ENCODE peak calls at places on chromosome 18, in seven cellular contexts. L is GM12878, A is SK-N-SH, Z is HCT116, G is K562, N is H1, S is HepG2. W is an unnamed sample.

GRCh38 chr18:24014062-24014985 is at the start of gene TTC39C:
- DNase-seq in L (no peak), A (peak; percentile 91), Z (peak; percentile 13), G (peak; percentile 73), N (no peak), S (no peak), W (peak; percentile 75)

GRCh38 chr18:23970161-23971153 is 44.1 kb upstream of the TTC39C start:
- DNase-seq in L (peak; percentile 42), A (no peak), Z (no peak), G (no peak), N (no peak), S (no peak), W (no peak)

GRCh38 chr18:63457987-63458386 is 18.8 kb upstream of the SERPINB5 start:
- DNase-seq in L (no peak), A (no peak), Z (no peak), G (no peak), N (no peak), S (no peak), W (no peak)

GRCh38 chr18:21735452-21736015 is 5.1 kb upstream of the MIB1 start:
- DNase-seq in L (no peak), A (no peak), Z (no peak), G (peak; percentile 54), N (no peak), S (peak; percentile 79), W (no peak)

GRCh38 chr18:76679259-76679658 is 143.1 kb upstream of the ZNF236 start:
- DNase-seq in L (no peak), A (no peak), Z (no peak), G (no peak), N (no peak), S (peak; percentile 11), W (no peak)

GRCh38 chr18:79393626-79394401 is 1.9 kb upstream of the NFATC1 start:
- DNase-seq in L (no peak), A (peak; percentile 83), Z (peak; percentile 44), G (peak; percentile 79), N (no peak), S (peak; percentile 28), W (peak; percentile 81)

GRCh38 chr18:24456549-24456948 is 3.9 kb upstream of the HRH4 start:
- DNase-seq in L (no peak), A (no peak), Z (no peak), G (no peak), N (no peak), S (no peak), W (no peak)

GRCh38 chr18:37375181-37375580 is 190.4 kb downstream of the CELF4 start:
- DNase-seq in L (no peak), A (no peak), Z (no peak), G (no peak), N (no peak), S (no peak), W (no peak)

GRCh38 chr18:62187543-62188378 is 706 bp downstream of the RELCH start:
- DNase-seq in L (no peak), A (no peak), Z (no peak), G (peak; percentile 10), N (no peak), S (peak; percentile 17), W (peak; percentile 4)

GRCh38 chr18:32366586-32367538 is 103.8 kb downstream of the GAREM1 start:
- DNase-seq in L (no peak), A (no peak), Z (no peak), G (no peak), N (no peak), S (no peak), W (no peak)

GRCh38 chr18:74299162-74299561 is 7.4 kb upstream of the CYB5A start:
- DNase-seq in L (no peak), A (no peak), Z (no peak), G (no peak), N (no peak), S (no peak), W (no peak)

GRCh38 chr18:74310411-74310810 is 5.2 kb upstream of the C18orf63 start:
- DNase-seq in L (no peak), A (no peak), Z (no peak), G (no peak), N (no peak), S (peak; percentile 55), W (peak; percentile 79)

GRCh38 chr18:27005589-27005988 is 140.1 kb upstream of the AQP4 start:
- DNase-seq in L (no peak), A (peak; percentile 19), Z (peak; percentile 10), G (no peak), N (no peak), S (peak; percentile 22), W (no peak)

GRCh38 chr18:5975111-5975622 is 79.8 kb upstream of the TMEM200C start:
- DNase-seq in L (peak; percentile 87), A (no peak), Z (no peak), G (no peak), N (no peak), S (no peak), W (no peak)

GRCh38 chr18:53755914-53756606 is 468.4 kb downstream of the MBD2 start:
- DNase-seq in L (no peak), A (no peak), Z (no peak), G (no peak), N (no peak), S (no peak), W (no peak)

GRCh38 chr18:37476182-37476581 is 89.4 kb downstream of the CELF4 start:
- DNase-seq in L (no peak), A (peak; percentile 62), Z (peak; percentile 31), G (peak; percentile 77), N (no peak), S (peak; percentile 15), W (no peak)

GRCh38 chr18:26832302-26832701 is 33.2 kb downstream of the AQP4 start:
- DNase-seq in L (no peak), A (no peak), Z (no peak), G (no peak), N (no peak), S (no peak), W (no peak)

GRCh38 chr18:32714571-32715148 is 58.2 kb downstream of the KLHL14 start:
- DNase-seq in L (peak; percentile 12), A (peak; percentile 47), Z (peak; percentile 28), G (no peak), N (peak; percentile 19), S (peak; percentile 79), W (peak; percentile 21)

GRCh38 chr18:50393802-50394201 is 19.0 kb downstream of the SKA1 start:
- DNase-seq in L (no peak), A (no peak), Z (no peak), G (no peak), N (no peak), S (peak; percentile 81), W (no peak)

DNA sequence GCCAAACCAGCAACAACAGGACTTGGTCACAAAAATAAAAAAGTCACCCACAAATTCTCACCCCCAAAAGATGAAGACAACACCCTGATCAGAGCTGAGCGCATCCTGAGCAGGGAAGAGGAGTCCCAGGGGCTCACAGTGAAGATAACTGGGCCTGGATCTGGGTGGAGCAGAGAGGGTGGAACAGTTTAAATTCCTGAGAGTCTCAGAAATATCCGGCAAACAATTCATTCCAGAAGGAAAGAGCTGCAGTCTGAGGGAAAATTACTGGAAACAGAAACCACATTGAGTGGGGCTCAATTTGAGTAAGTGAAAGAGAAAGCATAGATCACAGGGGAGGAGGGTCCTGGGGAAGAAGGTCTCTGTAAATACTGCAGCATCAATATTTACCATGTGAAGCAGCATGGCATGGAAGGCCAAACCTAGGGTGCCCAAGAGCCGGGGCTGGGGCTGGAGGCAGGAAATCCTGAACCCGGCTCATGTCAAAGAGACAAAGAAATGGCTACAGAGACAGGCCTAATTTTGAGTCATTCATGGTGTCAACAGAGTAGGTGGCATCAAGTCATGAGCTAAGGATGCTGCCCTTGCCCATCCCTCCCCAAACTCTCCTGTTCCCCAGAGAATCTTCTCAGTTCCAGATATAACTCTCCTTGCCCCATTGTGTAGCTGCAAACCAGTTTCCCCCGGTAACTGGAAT is 61.4 kb upstream of the ZBTB7C start:
- DNase-seq in L (no peak), A (no peak), Z (no peak), G (no peak), N (no peak), S (peak; percentile 43), W (no peak)
- TF ChIP-seq JUND in L (no peak), A (no peak), Z (no peak), G (no peak), N (no peak), S (no peak), W (no peak)

GRCh38 chr18:12282436-12283039 is 25.5 kb upstream of the TUBB6 start:
- DNase-seq in L (no peak), A (no peak), Z (no peak), G (no peak), N (no peak), S (peak; percentile 27), W (no peak)

GRCh38 chr18:12279781-12280531 is 25.8 kb downstream of the CIDEA start:
- DNase-seq in L (no peak), A (no peak), Z (no peak), G (no peak), N (no peak), S (no peak), W (no peak)

GRCh38 chr18:12281861-12282260 is 26.2 kb upstream of the TUBB6 start:
- DNase-seq in L (no peak), A (no peak), Z (no peak), G (no peak), N (no peak), S (no peak), W (no peak)

GRCh38 chr18:12283666-12284065 is 24.4 kb upstream of the TUBB6 start:
- DNase-seq in L (no peak), A (peak; percentile 50), Z (no peak), G (peak; percentile 38), N (no peak), S (no peak), W (no peak)

GRCh38 chr18:12283256-12283655 is 24.8 kb upstream of the TUBB6 start:
- DNase-seq in L (no peak), A (no peak), Z (peak; percentile 73), G (peak; percentile 61), N (no peak), S (peak; percentile 29), W (no peak)
- TF ChIP-seq JUND in L (no peak), A (no peak), Z (no peak), G (peak; percentile 31), N (no peak), S (no peak), W (no peak)

DNA sequence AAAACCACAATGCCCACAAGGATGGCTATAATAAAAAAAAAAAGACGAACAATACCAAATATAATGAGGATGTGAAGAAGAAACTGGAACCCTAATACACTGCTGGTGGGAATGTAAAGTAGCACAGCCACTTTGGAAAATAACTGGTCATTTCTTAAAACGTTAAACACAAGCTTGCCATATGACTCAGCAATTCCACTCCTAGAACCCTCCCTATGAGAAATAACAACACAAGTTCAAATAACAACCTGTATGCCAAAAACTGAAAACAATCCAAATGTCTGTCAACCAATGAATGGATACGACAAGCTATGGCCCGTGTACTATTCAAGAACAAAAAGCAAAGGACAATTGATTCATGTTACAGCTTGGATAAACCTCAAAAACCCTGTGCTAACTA is 7.0 kb upstream of the ALPK2 start:
- DNase-seq in L (peak; percentile 38), A (no peak), Z (peak; percentile 7), G (no peak), N (no peak), S (no peak), W (peak; percentile 10)
- TF ChIP-seq JUND in L (no peak), A (peak; percentile 20), Z (peak; percentile 52), G (no peak), N (no peak), S (no peak), W (no peak)

DNA sequence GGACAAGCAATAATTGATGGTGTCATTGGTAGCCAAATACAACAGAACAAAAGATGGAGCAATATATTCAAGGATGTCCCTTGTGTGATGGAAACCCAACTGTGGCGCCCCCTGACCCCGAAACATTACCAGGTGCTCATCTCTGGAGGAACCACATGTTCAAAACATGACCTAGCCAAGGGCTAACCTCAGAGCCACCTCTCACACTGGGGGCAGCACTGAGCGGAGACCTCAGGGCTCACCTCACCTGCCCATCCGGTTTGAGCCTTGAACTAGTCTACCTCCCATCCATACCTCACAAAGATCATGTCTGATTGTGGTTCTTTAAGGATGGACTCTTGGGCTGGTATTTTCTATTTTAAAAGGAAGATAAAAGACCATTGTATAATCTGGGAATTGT is 314.4 kb upstream of the CDH7 start:
- DNase-seq in L (no peak), A (no peak), Z (no peak), G (no peak), N (peak; percentile 15), S (peak; percentile 1), W (peak; percentile 7)
- TF ChIP-seq JUND in L (no peak), A (no peak), Z (no peak), G (no peak), N (no peak), S (no peak), W (no peak)